ENCODE peak calls at places on chromosomes 11 and 22, in six cellular contexts. H, N, I, V, W and G are unnamed samples.
A peak's percentile ranks its signal among the peaks of the same experiment; 100 is the strongest.

GRCh38 chr11:1864216-1864615 is 11.3 kb downstream of the LSP1 start:
- DNase-seq in N (no peak), V (no peak), H (no peak), W (no peak), I (no peak), G (no peak)

GRCh38 chr11:131190446-131190845 is 180.0 kb upstream of the NTM start:
- DNase-seq in W (no peak), I (no peak), N (no peak), V (no peak), H (no peak), G (no peak)

GRCh38 chr11:17864478-17864941 is 129.9 kb downstream of the KCNC1 start:
- DNase-seq in H (no peak), V (no peak), I (no peak), N (peak; percentile 50), W (no peak), G (no peak)

GRCh38 chr22:21712751-21713427 is 22.7 kb downstream of the YPEL1 start:
- DNase-seq in V (no peak), W (peak; percentile 65), H (peak; percentile 84), N (peak; percentile 75), I (peak; percentile 32), G (peak; percentile 86)

GRCh38 chr11:31910950-31911576 is 99.9 kb upstream of the PAX6 start:
- DNase-seq in W (no peak), V (no peak), I (no peak), N (no peak), H (no peak), G (no peak)

GRCh38 chr11:94171693-94172440 is 43.2 kb downstream of the PANX1 start:
- DNase-seq in N (peak; percentile 68), I (no peak), H (peak; percentile 71), W (no peak), V (no peak), G (peak; percentile 50)

GRCh38 chr11:11978792-11979486 is 29.5 kb downstream of the DKK3 start:
- DNase-seq in W (peak; percentile 81), N (peak; percentile 56), H (no peak), I (no peak), V (peak; percentile 47), G (peak; percentile 80)

GRCh38 chr11:121780971-121781370 is 328.2 kb upstream of the SORL1-AS1 start:
- DNase-seq in W (peak; percentile 71), V (no peak), I (no peak), N (no peak), H (no peak), G (peak; percentile 70)

GRCh38 chr11:125593113-125593761 is 585 bp downstream of the STT3A start:
- DNase-seq in V (no peak), H (no peak), N (peak; percentile 72), W (no peak), I (no peak), G (no peak)

GRCh38 chr11:15471028-15471708 is 356.4 kb downstream of the INSC start:
- DNase-seq in H (no peak), I (no peak), V (peak; percentile 59), W (no peak), N (no peak), G (no peak)

GRCh38 chr22:33975841-33976240 is 55.6 kb upstream of the LARGE1 start:
- DNase-seq in N (no peak), I (no peak), H (no peak), W (no peak), V (no peak), G (no peak)

GRCh38 chr11:31720225-31720624 is 90.9 kb downstream of the PAX6 start:
- DNase-seq in V (no peak), I (no peak), N (no peak), W (no peak), H (no peak), G (no peak)

GRCh38 chr22:48742556-48743343 is 1084.9 kb downstream of the BRD1 start:
- DNase-seq in N (no peak), W (no peak), V (no peak), H (no peak), I (no peak), G (no peak)